ENCODE peak calls at places on chromosome 17, in ten cellular contexts. T, K, G, W, L, A, X, U, V and F are unnamed samples.

GRCh38 chr17:55806745-55807466 is 56.1 kb downstream of the PCTP start:
- DNase-seq in T (no peak), K (no peak), G (no peak), W (no peak), L (no peak), A (no peak), X (no peak), U (no peak), V (no peak), F (no peak)

GRCh38 chr17:77164483-77165030 is 23.8 kb downstream of the SEC14L1 start:
- DNase-seq in T (peak), K (no peak), G (no peak), W (no peak), L (no peak), A (no peak), X (no peak), U (peak), V (peak), F (no peak)

GRCh38 chr17:32253117-32253611 is 12.5 kb upstream of the RHBDL3 start:
- DNase-seq in T (peak), K (no peak), G (peak), W (no peak), L (peak), A (peak), X (peak), U (peak), V (peak), F (peak)

GRCh38 chr17:40888321-40888720 is 3.3 kb upstream of the KRT20 start:
- DNase-seq in T (no peak), K (no peak), G (no peak), W (no peak), L (no peak), A (no peak), X (no peak), U (no peak), V (no peak), F (no peak)

GRCh38 chr17:43701318-43701743 is 39.6 kb upstream of the MEOX1 start:
- DNase-seq in T (no peak), K (no peak), G (peak), W (no peak), L (peak), A (no peak), X (no peak), U (peak), V (peak), F (no peak)

GRCh38 chr17:39729280-39729851 is 966 bp downstream of the MIEN1 start:
- DNase-seq in T (no peak), K (no peak), G (no peak), W (no peak), L (no peak), A (no peak), X (no peak), U (peak), V (peak), F (no peak)

GRCh38 chr17:40605301-40605700 is 40.0 kb upstream of the CCR7 start:
- DNase-seq in T (no peak), K (no peak), G (no peak), W (no peak), L (peak), A (no peak), X (no peak), U (no peak), V (no peak), F (no peak)

GRCh38 chr17:30433514-30433913 is 43.7 kb upstream of the GOSR1 start:
- DNase-seq in T (no peak), K (no peak), G (peak), W (no peak), L (no peak), A (no peak), X (peak), U (peak), V (peak), F (no peak)

GRCh38 chr17:18859256-18859655 is 1.3 kb downstream of the PRPSAP2 start:
- DNase-seq in T (peak), K (no peak), G (no peak), W (no peak), L (peak), A (no peak), X (no peak), U (peak), V (peak), F (no peak)

GRCh38 chr17:58447039-58447975 is 30.0 kb upstream of the RNF43 start:
- DNase-seq in T (peak), K (no peak), G (peak), W (peak), L (peak), A (peak), X (peak), U (peak), V (peak), F (no peak)

GRCh38 chr17:4087911-4088693 is 54.7 kb downstream of the ZZEF1 start:
- DNase-seq in T (no peak), K (no peak), G (no peak), W (no peak), L (no peak), A (no peak), X (no peak), U (peak), V (peak), F (no peak)

GRCh38 chr17:81245024-81245664 is 6.0 kb downstream of the NDUFAF8 start:
- DNase-seq in T (no peak), K (no peak), G (no peak), W (no peak), L (no peak), A (no peak), X (no peak), U (peak), V (peak), F (no peak)

GRCh38 chr17:62696726-62697490 is 69.4 kb downstream of the MRC2 start:
- DNase-seq in T (peak), K (no peak), G (no peak), W (no peak), L (no peak), A (no peak), X (no peak), U (no peak), V (no peak), F (no peak)

GRCh38 chr17:76272541-76273434 is 7.6 kb downstream of the UBALD2 start:
- DNase-seq in T (no peak), K (no peak), G (no peak), W (peak), L (peak), A (no peak), X (no peak), U (no peak), V (no peak), F (no peak)

GRCh38 chr17:66610734-66611133 is 224.2 kb upstream of the CACNG5 start:
- DNase-seq in T (no peak), K (no peak), G (no peak), W (no peak), L (no peak), A (no peak), X (no peak), U (no peak), V (no peak), F (no peak)

GRCh38 chr17:75271233-75271954 is 363 bp upstream of the MIF4GD start:
- DNase-seq in T (peak), K (peak), G (peak), W (peak), L (peak), A (peak), X (peak), U (peak), V (no peak), F (peak)

GRCh38 chr17:46002973-46003316 is 3.9 kb downstream of the STH start:
- DNase-seq in T (no peak), K (no peak), G (no peak), W (no peak), L (no peak), A (no peak), X (no peak), U (no peak), V (no peak), F (no peak)

GRCh38 chr17:61399131-61400057 is at the start of gene TBX2:
- DNase-seq in T (no peak), K (no peak), G (no peak), W (no peak), L (peak), A (peak), X (peak), U (peak), V (peak), F (no peak)

GRCh38 chr17:72640415-72641165 is 451.9 kb downstream of the SLC39A11 start:
- DNase-seq in T (no peak), K (no peak), G (no peak), W (no peak), L (no peak), A (no peak), X (no peak), U (no peak), V (no peak), F (no peak)

GRCh38 chr17:78127240-78127887 is 1.2 kb downstream of the TMC6 start:
- DNase-seq in T (peak), K (no peak), G (peak), W (peak), L (peak), A (no peak), X (no peak), U (no peak), V (no peak), F (peak)

GRCh38 chr17:47720754-47721533 is 12.1 kb upstream of the TBX21 start:
- DNase-seq in T (no peak), K (no peak), G (no peak), W (peak), L (peak), A (peak), X (no peak), U (peak), V (no peak), F (no peak)

GRCh38 chr17:56230660-56231059 is 77.4 kb downstream of the ANKFN1 start:
- DNase-seq in T (no peak), K (no peak), G (no peak), W (no peak), L (no peak), A (no peak), X (no peak), U (no peak), V (no peak), F (no peak)

GRCh38 chr17:82036634-82037112 is 824 bp downstream of the DCXR start:
- DNase-seq in T (no peak), K (no peak), G (no peak), W (no peak), L (no peak), A (no peak), X (no peak), U (no peak), V (no peak), F (no peak)

GRCh38 chr17:75693500-75694481 is 26.7 kb downstream of the SAP30BP start:
- DNase-seq in T (peak), K (no peak), G (no peak), W (no peak), L (no peak), A (peak), X (peak), U (peak), V (peak), F (peak)

GRCh38 chr17:18246880-18247612 is 11.5 kb downstream of the FLII start:
- DNase-seq in T (no peak), K (no peak), G (no peak), W (no peak), L (no peak), A (peak), X (peak), U (peak), V (peak), F (no peak)

GRCh38 chr17:2050871-2051387 is 4.0 kb upstream of the HIC1 start:
- DNase-seq in T (no peak), K (no peak), G (no peak), W (no peak), L (no peak), A (no peak), X (peak), U (peak), V (peak), F (no peak)

GRCh38 chr17:57988301-57989010 is 402 bp upstream of the VEZF1 start:
- DNase-seq in T (peak), K (no peak), G (peak), W (peak), L (peak), A (peak), X (peak), U (peak), V (peak), F (peak)

GRCh38 chr17:42784361-42784760 is 4.0 kb downstream of the WNK4 start:
- DNase-seq in T (no peak), K (no peak), G (no peak), W (no peak), L (no peak), A (no peak), X (no peak), U (no peak), V (no peak), F (no peak)